ENCODE peak calls at places on chromosomes 11 and 22, in five cellular contexts. E, B, T, S and O are unnamed samples. For H3K4me1, the result is how much of the 10 kb centered on the place peaks cover.

GRCh38 chr11:69076129-69076791 is 27.5 kb downstream of the TPCN2 start:
- DNase-seq in S (no peak), T (no peak), E (no peak), B (no peak), O (no peak)

GRCh38 chr22:24681236-24681635 is 78.2 kb downstream of the GGT1 start:
- DNase-seq in S (no peak), B (no peak), T (peak), E (no peak), O (no peak)

GRCh38 chr11:64339754-64340408 is at the start of gene CCDC88B:
- DNase-seq in B (no peak), E (peak), T (no peak), S (peak), O (no peak)

GRCh38 chr11:33044281-33044680 is 4.9 kb downstream of the TCP11L1 start:
- DNase-seq in B (peak), E (no peak), T (no peak), S (no peak), O (no peak)

GRCh38 chr11:128365044-128365443 is 222.3 kb downstream of the ETS1 start:
- DNase-seq in S (no peak), B (no peak), T (peak), E (peak), O (no peak)

GRCh38 chr11:75850787-75851186 is 35.8 kb downstream of the UVRAG start:
- DNase-seq in E (no peak), S (no peak), T (peak), B (peak), O (no peak)

GRCh38 chr11:43404836-43405479 is 46.2 kb downstream of the TTC17 start:
- DNase-seq in S (no peak), B (no peak), E (peak), T (no peak), O (no peak)

GRCh38 chr11:2376751-2377451 is at the start of gene CD81:
- DNase-seq in S (no peak), E (peak), T (peak), B (no peak), O (peak)

GRCh38 chr11:47850337-47850736 is 2.2 kb upstream of the NUP160 start:
- DNase-seq in T (no peak), E (peak), S (no peak), B (no peak), O (no peak)

GRCh38 chr11:57269580-57270021 is 32.6 kb upstream of the APLNR start:
- DNase-seq in S (no peak), T (no peak), E (no peak), B (no peak), O (no peak)

GRCh38 chr22:36510966-36511881 is 4.4 kb upstream of the FOXRED2 start:
- DNase-seq in B (peak), E (peak), T (peak), S (peak), O (peak)

GRCh38 chr11:121802542-121802941 is 313.5 kb downstream of the BLID start:
- DNase-seq in T (peak), E (no peak), S (no peak), B (no peak), O (no peak)

GRCh38 chr11:64644348-64645242 is 53.6 kb downstream of the SLC22A12 start:
- DNase-seq in T (no peak), E (peak), S (no peak), B (no peak), O (peak)

GRCh38 chr22:19983701-19984100 is 32.9 kb downstream of the ARVCF start:
- DNase-seq in E (no peak), B (no peak), T (no peak), S (no peak), O (no peak)

GRCh38 chr11:212150-213100 is 4.9 kb downstream of the RIC8A start:
- DNase-seq in B (no peak), S (no peak), T (no peak), E (no peak), O (no peak)

GRCh38 chr22:26549902-26550497 is 37.7 kb upstream of the TFIP11 start:
- DNase-seq in E (no peak), B (no peak), T (no peak), S (no peak), O (no peak)

GRCh38 chr11:12362857-12363256 is 14.5 kb upstream of the PARVA start:
- DNase-seq in T (no peak), S (no peak), B (no peak), E (no peak), O (no peak)

GRCh38 chr11:123577081-123577598 is 77.3 kb downstream of the SCN3B start:
- DNase-seq in S (peak), B (peak), T (peak), E (peak), O (peak)

GRCh38 chr22:50525991-50526848 is 822 bp upstream of the SCO2 start:
- DNase-seq in E (peak), T (peak), S (peak), B (peak), O (peak)

GRCh38 chr22:50529416-50530279 is at the start of gene TYMP:
- DNase-seq in B (no peak), T (peak), S (peak), E (peak), O (peak)

GRCh38 chr22:50526849-50527801 is 1.7 kb upstream of the SCO2 start:
- DNase-seq in E (peak), B (peak), S (peak), T (peak), O (peak)

GRCh38 chr22:50528682-50529415 is 963 bp downstream of the TYMP start:
- DNase-seq in S (no peak), E (peak), B (no peak), T (no peak), O (peak)

DNA sequence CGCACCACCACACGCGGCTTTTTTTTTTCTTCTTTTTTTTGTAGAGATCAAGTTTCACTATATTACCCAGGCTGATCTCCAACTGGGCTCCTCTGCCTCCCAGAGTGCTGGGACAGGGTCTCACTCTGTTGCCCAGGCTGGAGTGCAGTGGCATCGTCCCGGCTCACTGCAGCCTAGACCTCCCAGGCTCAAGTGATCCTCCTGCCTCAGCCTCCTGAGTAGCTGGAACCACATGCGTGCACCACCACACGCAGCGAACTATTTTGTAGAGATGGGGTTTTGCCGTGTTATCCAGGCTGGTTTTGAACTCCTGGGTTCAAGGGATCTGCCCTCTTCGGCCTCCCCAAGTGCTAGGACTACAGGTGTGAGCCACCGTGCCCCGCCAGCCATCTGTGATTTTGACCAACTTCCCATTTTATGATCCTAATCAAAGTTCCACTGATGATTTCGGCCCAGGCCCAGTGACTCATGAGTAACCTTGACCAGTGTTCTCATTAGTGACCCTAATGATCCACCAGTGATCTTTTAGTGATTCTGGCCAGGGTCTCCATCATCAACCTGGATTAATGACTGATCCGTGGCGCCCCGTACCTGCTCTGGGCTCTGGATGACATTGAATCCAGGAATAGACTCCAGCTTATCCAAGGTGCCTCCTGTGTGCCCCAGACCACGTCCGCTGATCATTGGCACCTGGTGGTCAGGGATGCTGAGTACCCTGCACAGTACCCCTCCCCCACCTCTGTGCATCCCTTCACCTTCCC is 1.7 kb downstream of the TYMP start:
- DNase-seq in E (peak), S (no peak), B (no peak), T (no peak), O (peak)
- H3K4me3 ChIP-seq in E (no peak), S (no peak), B (no peak), T (peak), O (no peak)

GRCh38 chr11:73381589-73381988 is 5.4 kb downstream of the RELT start:
- DNase-seq in B (no peak), T (no peak), E (no peak), S (peak), O (no peak)
- H3K4me1 ChIP-seq in B (under half), T (under half), E (half or more), S (under half), O (under half)

GRCh38 chr11:45932217-45932616 is 9.8 kb downstream of the LARGE2 start:
- DNase-seq in T (no peak), S (no peak), E (no peak), B (no peak), O (no peak)

GRCh38 chr11:45930951-45931563 is 8.6 kb downstream of the LARGE2 start:
- DNase-seq in B (no peak), E (no peak), S (no peak), T (no peak), O (no peak)

GRCh38 chr11:45933131-45933821 is 10.8 kb downstream of the LARGE2 start:
- DNase-seq in T (no peak), S (peak), B (no peak), E (peak), O (no peak)

GRCh38 chr11:45930031-45930794 is 7.8 kb downstream of the LARGE2 start:
- DNase-seq in E (peak), T (no peak), B (no peak), S (peak), O (no peak)

DNA sequence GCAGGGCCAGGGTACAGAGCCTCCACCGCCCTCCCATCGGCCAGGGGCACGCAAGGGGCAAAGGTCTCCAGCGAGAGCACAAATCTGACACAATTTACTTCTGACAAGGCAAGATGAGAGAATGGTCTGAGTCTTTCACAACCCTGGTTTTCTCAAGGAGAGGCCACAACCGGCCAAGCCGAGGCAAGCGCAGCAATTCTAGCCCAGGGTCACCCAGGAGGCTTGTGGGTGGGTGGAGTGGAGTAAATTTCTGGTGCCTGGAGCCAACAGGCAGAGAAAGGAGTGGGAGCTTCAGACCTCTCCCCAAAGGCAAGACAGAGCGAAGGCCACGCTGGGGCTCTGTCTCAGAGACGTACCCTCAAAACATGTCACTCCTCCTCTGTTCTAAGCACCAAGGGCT is 9.3 kb downstream of the LARGE2 start:
- DNase-seq in S (no peak), T (no peak), E (no peak), B (no peak), O (no peak)
- H3K4me3 ChIP-seq in S (no peak), T (no peak), E (peak), B (no peak), O (no peak)

GRCh38 chr22:40004836-40005235 is 10.1 kb downstream of the FAM83F start:
- DNase-seq in T (no peak), E (no peak), B (no peak), S (no peak), O (no peak)

GRCh38 chr22:40008726-40009125 is 14.0 kb downstream of the FAM83F start:
- DNase-seq in B (no peak), S (no peak), E (no peak), T (no peak), O (peak)

GRCh38 chr22:40009231-40009769 is 14.5 kb downstream of the FAM83F start:
- DNase-seq in E (no peak), B (no peak), T (no peak), S (no peak), O (no peak)

GRCh38 chr22:40007826-40008710 is 13.3 kb downstream of the FAM83F start:
- DNase-seq in T (no peak), B (no peak), E (no peak), S (peak), O (no peak)

GRCh38 chr22:40006641-40007040 is 11.9 kb downstream of the FAM83F start:
- DNase-seq in S (no peak), T (no peak), E (no peak), B (no peak), O (no peak)
- H3K4me1 ChIP-seq in S (under half), T (under half), E (under half), B (under half), O (half or more)

GRCh38 chr11:46242462-46242960 is 35.0 kb upstream of the CREB3L1 start:
- DNase-seq in T (no peak), B (peak), S (no peak), E (peak), O (no peak)
- H3K4me3 ChIP-seq in T (peak), B (peak), S (no peak), E (peak), O (peak)

DNA sequence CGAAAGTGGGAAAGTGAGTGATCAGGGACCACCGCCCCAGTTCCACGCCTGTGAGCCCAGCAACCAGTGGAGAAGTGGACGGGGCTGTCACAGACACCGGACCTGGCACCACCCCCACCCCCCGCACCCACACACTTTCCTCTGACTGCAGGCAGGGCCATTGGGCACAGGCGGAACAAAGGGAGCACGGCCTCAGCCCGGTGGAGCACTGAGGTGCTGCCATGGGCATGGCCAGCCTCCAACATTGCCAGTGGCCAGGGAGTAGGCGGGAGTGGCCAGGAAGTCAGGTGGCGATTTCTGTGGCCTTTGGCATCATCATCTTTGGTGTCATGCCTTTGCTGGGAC is 78.5 kb downstream of the BCR start:
- DNase-seq in E (no peak), S (no peak), B (no peak), T (no peak), O (no peak)
- H3K4me1 ChIP-seq in E (under half), S (under half), B (under half), T (under half), O (under half)